ENCODE peak calls at places on chromosome 9, in nine cellular contexts. G is RWPE1, C is AG10803, A is B cell, R is cardiac fibroblast, P is hepatocyte, B is OCI-LY7, V is left ventricle myocardium inferior, F is cardiac muscle cell. K is an unnamed sample.

GRCh38 chr9:123318961-123319421 is 37.0 kb upstream of the CRB2 start:
- DNase-seq in P (peak), G (no peak), C (no peak), B (no peak), V (no peak), A (no peak), R (no peak), F (no peak), K (no peak)

GRCh38 chr9:94922691-94923107 is 196.2 kb downstream of the AOPEP start:
- DNase-seq in A (no peak), B (peak), F (no peak), C (peak), G (no peak), V (no peak), R (peak), P (no peak), K (peak)

GRCh38 chr9:89427621-89428221 is 70.2 kb downstream of the SEMA4D start:
- DNase-seq in P (no peak), R (no peak), A (no peak), V (no peak), B (no peak), G (no peak), C (no peak), F (no peak), K (no peak)

GRCh38 chr9:69186841-69187611 is 12.9 kb downstream of the TJP2 start:
- DNase-seq in A (no peak), P (no peak), B (no peak), R (peak), V (no peak), F (no peak), C (peak), G (peak), K (peak)

GRCh38 chr9:137195525-137196220 is 4.9 kb downstream of the TPRN start:
- DNase-seq in A (no peak), G (no peak), B (no peak), V (no peak), R (no peak), F (no peak), P (peak), C (no peak), K (no peak)

GRCh38 chr9:121748727-121749546 is 97.5 kb downstream of the DAB2IP start:
- DNase-seq in B (no peak), C (peak), V (peak), A (no peak), R (peak), G (no peak), P (no peak), F (no peak), K (no peak)

GRCh38 chr9:83056180-83056579 is 6.8 kb downstream of the RASEF start:
- DNase-seq in P (peak), V (no peak), C (no peak), G (no peak), F (no peak), B (no peak), R (no peak), A (no peak), K (no peak)

GRCh38 chr9:72306771-72307170 is 58.2 kb downstream of the ZFAND5 start:
- DNase-seq in B (no peak), C (no peak), G (no peak), P (no peak), V (no peak), F (no peak), A (no peak), R (no peak), K (no peak)

GRCh38 chr9:91086657-91087563 is 274.8 kb downstream of the AUH start:
- DNase-seq in C (no peak), F (no peak), R (no peak), P (no peak), B (no peak), V (no peak), A (no peak), G (no peak), K (no peak)

GRCh38 chr9:136666364-136667216 is 3.9 kb downstream of the EGFL7 start:
- DNase-seq in V (no peak), F (peak), C (no peak), B (no peak), G (no peak), A (peak), R (no peak), P (no peak), K (no peak)

GRCh38 chr9:125409637-125410521 is 148.3 kb downstream of the GAPVD1 start:
- DNase-seq in V (no peak), F (peak), P (no peak), C (peak), R (peak), B (peak), G (peak), A (no peak), K (peak)

GRCh38 chr9:136551401-136552116 is 5.7 kb upstream of the NOTCH1 start:
- DNase-seq in A (peak), C (peak), V (peak), B (peak), P (peak), G (peak), F (no peak), R (peak), K (peak)

GRCh38 chr9:29212590-29213373 is 1639.5 kb upstream of the C9orf72 start:
- DNase-seq in B (no peak), F (peak), V (no peak), A (peak), G (peak), R (no peak), P (peak), C (no peak), K (no peak)

GRCh38 chr9:124660341-124660801 is 110.7 kb downstream of the NR6A1 start:
- DNase-seq in P (peak), V (no peak), B (peak), G (peak), C (peak), A (no peak), F (peak), R (peak), K (peak)

GRCh38 chr9:120386390-120387131 is 193.4 kb downstream of the CDK5RAP2 start:
- DNase-seq in A (no peak), G (no peak), F (no peak), V (no peak), C (no peak), P (peak), R (peak), B (no peak), K (peak)

GRCh38 chr9:94175669-94176068 is 83.4 kb upstream of the ZNF169 start:
- DNase-seq in C (no peak), F (no peak), V (no peak), P (no peak), A (no peak), B (no peak), G (no peak), R (no peak), K (no peak)

GRCh38 chr9:99752710-99753109 is 69.0 kb upstream of the NR4A3 start:
- DNase-seq in R (peak), F (no peak), P (no peak), B (no peak), A (no peak), G (peak), C (peak), V (no peak), K (peak)

GRCh38 chr9:113516840-113517577 is 53.5 kb downstream of the RGS3 start:
- DNase-seq in A (peak), V (no peak), P (no peak), G (no peak), R (no peak), F (peak), C (no peak), B (peak), K (peak)

GRCh38 chr9:112582863-112583262 is 96.2 kb downstream of the KIAA1958 start:
- DNase-seq in R (no peak), C (no peak), B (no peak), V (no peak), G (no peak), A (no peak), F (no peak), P (no peak), K (no peak)

GRCh38 chr9:109582386-109582785 is 84.3 kb upstream of the PTPN3 start:
- DNase-seq in F (no peak), V (no peak), C (no peak), R (no peak), A (no peak), P (no peak), G (no peak), B (no peak), K (no peak)

GRCh38 chr9:83062653-83063527 is at the start of gene RASEF:
- DNase-seq in A (no peak), C (no peak), F (peak), R (no peak), B (no peak), G (peak), V (no peak), P (peak), K (peak)

GRCh38 chr9:112047538-112048066 is 127.5 kb downstream of the SUSD1 start:
- DNase-seq in B (no peak), A (no peak), P (no peak), F (no peak), V (no peak), R (peak), C (no peak), G (no peak), K (no peak)

GRCh38 chr9:78618735-78619134 is 321.8 kb downstream of the PSAT1 start:
- DNase-seq in V (no peak), B (no peak), C (no peak), P (no peak), F (no peak), G (no peak), R (no peak), A (no peak), K (no peak)
- TF ChIP-seq CTCF in V (no peak), B (no peak), C (no peak), P (no peak), F (no peak), G (no peak), R (no peak), A (no peak), K (peak)

GRCh38 chr9:88025411-88026132 is 51.2 kb upstream of the CDK20 start:
- DNase-seq in A (no peak), C (no peak), V (no peak), R (no peak), B (no peak), G (no peak), P (no peak), F (no peak), K (no peak)
- TF ChIP-seq CTCF in A (no peak), C (no peak), V (no peak), R (no peak), B (peak), G (no peak), P (no peak), F (no peak), K (no peak)

GRCh38 chr9:127496974-127497373 is 45.7 kb downstream of the LRSAM1 start:
- DNase-seq in R (no peak), V (no peak), B (no peak), G (no peak), C (no peak), A (no peak), F (no peak), P (no peak), K (no peak)

GRCh38 chr9:127493592-127494303 is 42.4 kb downstream of the LRSAM1 start:
- DNase-seq in B (no peak), A (no peak), P (peak), C (no peak), R (no peak), F (no peak), G (no peak), V (peak), K (no peak)

GRCh38 chr9:127494304-127494702 is 43.0 kb downstream of the LRSAM1 start:
- DNase-seq in G (peak), C (no peak), V (no peak), F (no peak), R (no peak), A (no peak), B (no peak), P (no peak), K (no peak)

GRCh38 chr9:127497656-127498290 is 46.5 kb downstream of the LRSAM1 start:
- DNase-seq in A (no peak), G (no peak), P (peak), C (no peak), F (no peak), R (no peak), V (no peak), B (no peak), K (no peak)

DNA sequence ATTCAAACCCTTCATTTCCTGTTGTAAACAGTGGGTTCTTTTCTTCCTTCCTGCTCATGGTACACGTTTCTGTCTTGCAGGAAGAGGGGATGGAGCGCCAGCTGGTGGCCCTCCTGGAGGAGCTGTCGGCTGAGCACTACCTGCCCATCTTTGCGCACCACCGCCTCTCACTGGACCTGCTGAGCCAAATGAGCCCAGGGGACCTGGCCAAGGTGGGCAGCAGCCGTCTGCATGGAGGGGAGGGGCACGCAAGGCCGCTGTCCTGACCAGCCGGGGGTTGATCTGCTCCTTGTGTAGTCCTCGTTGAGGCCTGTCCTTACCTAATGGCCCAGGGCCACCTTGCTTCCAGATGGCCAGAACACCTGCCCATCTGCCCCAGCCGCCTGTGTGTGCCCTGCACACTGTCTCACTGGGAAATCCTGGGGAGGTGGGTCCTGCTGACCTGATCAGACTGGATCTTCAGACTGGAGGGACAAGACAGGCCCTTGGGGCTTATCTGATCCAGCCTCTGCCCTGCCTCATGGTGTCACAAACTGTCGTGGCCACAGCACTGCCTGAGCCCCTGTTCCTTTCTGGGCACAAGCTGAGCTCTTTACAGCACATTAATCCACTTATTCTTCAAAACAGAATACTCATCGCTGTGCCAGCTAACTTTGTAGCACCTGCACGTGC is 44.7 kb downstream of the LRSAM1 start:
- DNase-seq in V (no peak), B (no peak), C (no peak), A (no peak), G (no peak), F (no peak), P (peak), R (no peak), K (no peak)
- TF ChIP-seq CTCF in V (no peak), B (no peak), C (no peak), A (no peak), G (no peak), F (no peak), P (no peak), R (no peak), K (no peak)

GRCh38 chr9:35385042-35385441 is 104.9 kb upstream of the RUSC2 start:
- DNase-seq in V (no peak), G (no peak), P (peak), R (peak), B (no peak), A (no peak), F (no peak), C (peak), K (peak)
- TF ChIP-seq CTCF in V (peak), G (no peak), P (peak), R (peak), B (no peak), A (no peak), F (peak), C (peak), K (peak)

GRCh38 chr9:2677927-2678889 is 39.1 kb upstream of the KCNV2 start:
- DNase-seq in F (no peak), B (no peak), P (peak), A (no peak), C (no peak), R (no peak), V (no peak), G (no peak), K (no peak)
- TF ChIP-seq CTCF in F (no peak), B (no peak), P (no peak), A (no peak), C (no peak), R (no peak), V (no peak), G (no peak), K (no peak)

GRCh38 chr9:117444466-117444865 is 29.6 kb upstream of the ASTN2 start:
- DNase-seq in V (no peak), P (no peak), B (no peak), C (no peak), A (no peak), F (no peak), R (no peak), G (no peak), K (no peak)

GRCh38 chr9:117451336-117451735 is 36.5 kb upstream of the ASTN2 start:
- DNase-seq in P (no peak), B (no peak), C (no peak), V (no peak), R (no peak), F (no peak), A (no peak), G (no peak), K (no peak)

GRCh38 chr9:117448066-117448465 is 33.2 kb upstream of the ASTN2 start:
- DNase-seq in G (no peak), V (no peak), R (no peak), C (no peak), B (no peak), A (no peak), P (no peak), F (no peak), K (peak)
- TF ChIP-seq CTCF in G (no peak), V (no peak), R (no peak), C (peak), B (no peak), A (no peak), P (peak), F (no peak), K (no peak)

GRCh38 chr9:135478858-135479468 is 619 bp upstream of the PPP1R26 start:
- DNase-seq in B (no peak), A (peak), V (no peak), R (peak), F (peak), P (peak), C (peak), G (peak), K (no peak)
- TF ChIP-seq CTCF in B (no peak), A (peak), V (peak), R (peak), F (peak), P (peak), C (peak), G (peak), K (peak)

K was measured in choroid plexus epithelial cell.